ENCODE peak calls at places on chromosomes 16 and 17, in five cellular contexts. J, L, A, X and D are unnamed samples.

GRCh38 chr17:72118588-72119279 is 2.1 kb upstream of the SOX9 start:
- DNase-seq in A (no peak), J (peak), X (peak), L (peak), D (no peak)

GRCh38 chr16:25403852-25404251 is 146.2 kb upstream of the ZKSCAN2 start:
- DNase-seq in X (no peak), L (no peak), J (no peak), A (no peak), D (no peak)

GRCh38 chr17:27621557-27621956 is 9.4 kb upstream of the LGALS9 start:
- DNase-seq in L (no peak), J (no peak), A (no peak), X (no peak), D (no peak)

GRCh38 chr16:1193143-1193824 is 31.8 kb downstream of the TPSG1 start:
- DNase-seq in X (no peak), A (no peak), J (no peak), L (no peak), D (no peak)

GRCh38 chr17:32525116-32525515 is 38.3 kb downstream of the CDK5R1 start:
- DNase-seq in X (no peak), L (peak), J (peak), A (no peak), D (no peak)

GRCh38 chr16:2163211-2163881 is 7.8 kb downstream of the TRAF7 start:
- DNase-seq in A (no peak), J (no peak), L (no peak), X (no peak), D (no peak)

GRCh38 chr16:52770828-52771227 is 223.9 kb upstream of the TOX3 start:
- DNase-seq in L (no peak), X (peak), A (no peak), J (peak), D (no peak)

GRCh38 chr17:45646288-45646988 is 137.7 kb upstream of the CRHR1 start:
- DNase-seq in X (no peak), J (no peak), L (no peak), A (no peak), D (no peak)

GRCh38 chr16:88686439-88687253 is at the start of gene SNAI3:
- DNase-seq in L (peak), X (peak), A (peak), J (peak), D (peak)

GRCh38 chr17:42667088-42667951 is 8.2 kb downstream of the TUBG2 start:
- DNase-seq in A (no peak), X (peak), L (peak), J (no peak), D (no peak)

DNA sequence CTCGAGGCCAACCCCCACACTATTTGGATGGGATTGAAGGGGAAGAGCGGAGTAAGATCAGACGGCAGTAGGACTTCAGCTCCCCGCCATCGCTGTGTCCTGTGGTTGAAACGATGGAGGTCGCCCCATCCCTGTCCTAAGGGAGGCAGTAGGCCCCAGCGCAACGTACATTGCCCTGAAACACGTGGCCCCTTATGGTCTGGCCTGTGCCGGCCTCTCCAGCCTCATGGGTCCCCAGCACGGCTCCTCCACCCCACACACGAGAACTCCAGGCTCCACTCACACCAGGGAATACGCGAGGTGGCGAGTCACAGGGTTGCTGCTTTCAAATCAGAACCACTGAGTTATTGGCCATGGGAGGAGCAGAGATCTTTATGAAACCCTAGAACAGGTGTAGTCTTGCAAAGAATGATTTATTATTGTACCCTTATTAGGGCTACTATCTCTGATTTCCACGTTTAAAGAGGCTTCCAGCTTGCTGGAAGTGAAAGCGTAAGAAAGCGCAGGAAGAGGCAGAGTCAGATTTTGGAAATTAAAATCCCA is 669 bp upstream of the DCTPP1 start:
- DNase-seq in A (no peak), L (no peak), X (no peak), J (no peak), D (no peak)
- TF ChIP-seq CTCF in A (peak), L (no peak), X (no peak), J (no peak), D (peak)

GRCh38 chr17:35242158-35242804 is 591 bp upstream of the SLFN5 start:
- DNase-seq in A (peak), J (peak), L (peak), X (peak), D (peak)
- TF ChIP-seq CTCF in A (peak), J (peak), L (peak), X (no peak), D (peak)

DNA sequence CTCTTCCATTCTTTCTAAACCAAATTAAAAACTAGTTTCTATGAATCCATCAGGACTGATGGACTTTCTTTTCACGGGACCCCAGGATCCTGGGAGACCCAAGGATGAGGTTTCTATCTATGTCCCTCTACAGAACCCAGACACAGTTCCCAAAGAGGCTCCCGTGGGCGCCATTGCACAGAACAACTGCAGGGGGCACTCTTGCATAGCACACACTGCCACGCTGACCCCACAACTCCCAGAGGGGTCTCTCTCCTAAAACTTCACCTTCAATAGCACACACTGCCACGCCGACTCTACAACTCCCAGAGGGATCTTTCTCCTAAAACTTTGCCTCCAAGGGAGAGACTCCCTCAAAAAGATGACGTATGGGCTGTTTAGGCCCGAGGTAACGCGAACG is 9.0 kb downstream of the ABR start:
- DNase-seq in J (no peak), X (no peak), L (no peak), A (no peak), D (no peak)
- TF ChIP-seq CTCF in J (peak), X (no peak), L (peak), A (peak), D (no peak)

GRCh38 chr17:68576811-68577551 is 24.2 kb downstream of the FAM20A start:
- DNase-seq in J (no peak), A (no peak), X (no peak), L (peak), D (no peak)
- TF ChIP-seq CTCF in J (peak), A (no peak), X (no peak), L (no peak), D (no peak)

DNA sequence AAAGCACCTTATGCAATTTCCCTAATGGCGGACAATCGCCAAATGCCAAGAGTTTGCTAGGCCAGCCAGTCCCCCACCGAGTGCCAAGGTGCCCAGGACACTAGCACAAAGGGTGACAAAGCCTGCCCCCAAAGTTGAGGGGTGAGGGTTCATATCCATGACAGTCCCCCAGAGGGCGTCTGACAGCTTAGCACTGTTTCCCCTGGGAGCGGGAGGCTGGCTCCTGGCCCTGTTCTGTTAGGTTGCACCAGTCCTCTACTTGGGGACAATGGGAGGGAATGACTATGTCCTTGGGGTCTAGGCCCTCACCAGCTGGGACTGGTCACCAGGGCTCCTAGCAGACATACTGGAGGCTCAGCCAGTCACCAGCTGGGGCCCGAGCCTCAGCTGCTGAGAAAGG is 66.9 kb downstream of the MYO18A start:
- DNase-seq in X (no peak), A (no peak), J (no peak), L (no peak), D (no peak)
- TF ChIP-seq CTCF in X (no peak), A (no peak), J (peak), L (no peak), D (no peak)

GRCh38 chr17:39174907-39175694 is 9.1 kb upstream of the ARL5C start:
- DNase-seq in A (peak), X (peak), L (peak), J (peak), D (peak)
- TF ChIP-seq CTCF in A (peak), X (peak), L (peak), J (peak), D (peak)

DNA sequence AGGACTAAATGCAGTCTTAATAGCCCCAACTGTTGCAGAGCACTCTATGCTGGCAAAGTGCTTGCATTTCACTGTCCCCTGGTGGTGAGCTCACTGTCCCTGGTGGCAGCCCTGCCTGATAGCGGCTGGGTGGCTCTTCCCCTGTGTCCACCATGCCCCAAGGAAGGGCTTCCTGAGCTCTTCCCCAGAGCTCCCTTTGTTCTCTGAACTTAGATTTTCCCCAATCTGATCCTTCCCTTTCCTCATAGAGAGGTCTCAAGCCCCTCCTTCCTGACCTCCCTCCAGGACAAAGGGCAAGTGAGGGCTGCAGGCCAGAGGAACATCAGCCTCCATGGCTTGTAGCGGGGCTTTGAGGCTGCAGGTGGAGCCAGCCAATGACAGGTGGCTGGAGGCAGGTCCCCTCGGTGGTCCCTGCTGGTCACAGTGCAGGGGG is 17.0 kb downstream of the BEAN1 start:
- DNase-seq in J (no peak), X (no peak), A (no peak), L (no peak), D (no peak)
- TF ChIP-seq CTCF in J (no peak), X (no peak), A (no peak), L (no peak), D (no peak)